ENCODE peak calls at places on chromosomes 7 and 10, in nine cellular contexts. T is A549, M is aorta, S is cardiac muscle cell, P is tibial nerve, N is transverse colon, Q is NT2/D1, F is tibial artery, G is endodermal cell. D is an unnamed sample. For H3K4me1, the result is how much of the 10 kb centered on the place peaks cover.

GRCh38 chr10:91629715-91630549 is 2.9 kb downstream of the PPP1R3C start:
- DNase-seq in P (no peak), G (no peak), S (no peak), T (no peak), F (no peak), M (no peak), N (no peak), Q (no peak), D (no peak)

GRCh38 chr7:8176370-8177081 is 85.4 kb downstream of the ICA1 start:
- DNase-seq in P (no peak), Q (no peak), G (no peak), M (peak), S (no peak), F (no peak), N (peak), T (no peak), D (no peak)

GRCh38 chr7:2934211-2934731 is 90.2 kb upstream of the GNA12 start:
- DNase-seq in T (peak), M (peak), P (no peak), Q (no peak), G (peak), S (peak), F (peak), N (no peak), D (no peak)

GRCh38 chr7:7996568-7996967 is 28.0 kb downstream of the GLCCI1 start:
- DNase-seq in F (no peak), S (no peak), T (no peak), M (no peak), Q (no peak), G (no peak), N (no peak), P (no peak), D (no peak)

GRCh38 chr10:27998178-27998953 is 513 bp downstream of the ODAD2 start:
- DNase-seq in T (no peak), P (no peak), Q (peak), N (peak), F (peak), S (peak), M (peak), G (peak), D (peak)

GRCh38 chr7:55441668-55442305 is 76.7 kb downstream of the LANCL2 start:
- DNase-seq in P (no peak), S (peak), M (no peak), F (no peak), Q (no peak), N (no peak), T (no peak), G (no peak), D (no peak)

GRCh38 chr10:25678220-25678619 is 255.8 kb upstream of the MYO3A start:
- DNase-seq in S (no peak), F (no peak), G (no peak), T (no peak), P (no peak), Q (no peak), M (no peak), N (no peak), D (no peak)

GRCh38 chr10:97731346-97732051 is 5.4 kb upstream of the ZFYVE27 start:
- DNase-seq in T (peak), F (peak), N (peak), G (peak), S (peak), P (peak), Q (no peak), M (peak), D (peak)

GRCh38 chr10:111811515-111811914 is 372.1 kb downstream of the GPAM start:
- DNase-seq in T (no peak), Q (no peak), F (no peak), S (no peak), M (no peak), G (no peak), P (no peak), N (no peak), D (no peak)

GRCh38 chr10:35391153-35391953 is 55.0 kb downstream of the CCNY start:
- DNase-seq in S (no peak), Q (no peak), T (no peak), M (no peak), F (no peak), G (no peak), N (no peak), P (no peak), D (no peak)
- H3K4me1 ChIP-seq in S (under half), Q (under half), T (under half), M (under half), F (under half), G (under half), N (under half), P (under half), D (under half)

GRCh38 chr10:69334258-69335062 is 56.2 kb downstream of the HK1 start:
- DNase-seq in F (no peak), P (no peak), T (no peak), S (no peak), G (peak), M (no peak), Q (no peak), N (no peak), D (no peak)
- H3K4me3 ChIP-seq in F (peak), P (no peak), T (no peak), S (no peak), G (no peak), M (no peak), Q (no peak), N (no peak), D (no peak)

DNA sequence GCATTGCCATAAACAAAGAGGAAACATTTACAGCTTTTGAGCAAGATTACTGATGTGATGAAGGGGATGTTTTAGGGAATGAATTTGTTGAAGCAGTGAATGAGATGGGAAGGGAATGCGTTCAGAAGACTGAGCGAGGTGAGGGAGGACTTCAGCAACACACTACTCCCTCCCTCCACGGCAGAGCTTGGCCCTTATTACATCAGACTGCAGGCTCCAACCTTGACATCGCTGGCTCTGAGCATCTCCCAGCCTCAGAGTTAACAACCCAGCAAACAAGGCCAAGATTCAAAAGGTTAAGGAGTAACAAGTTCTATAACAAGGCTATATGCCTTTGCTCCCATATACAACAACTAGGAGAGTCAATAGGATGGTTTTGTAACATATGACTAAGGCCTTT is 164.4 kb downstream of the ELMO1 start:
- DNase-seq in N (no peak), F (no peak), P (no peak), Q (no peak), S (no peak), T (no peak), G (no peak), M (no peak), D (no peak)
- H3K4me1 ChIP-seq in N (under half), F (under half), P (half or more), Q (under half), S (under half), T (under half), G (under half), M (under half), D (under half)

GRCh38 chr10:11330383-11331020 is 280.9 kb downstream of the USP6NL start:
- DNase-seq in Q (no peak), T (no peak), N (no peak), P (no peak), F (no peak), M (no peak), S (peak), G (no peak), D (no peak)
- H3K4me3 ChIP-seq in Q (no peak), T (no peak), N (no peak), P (no peak), F (no peak), M (no peak), S (no peak), G (no peak), D (no peak)

GRCh38 chr10:71661942-71662341 is 57.6 kb downstream of the C10orf105 start:
- DNase-seq in M (no peak), T (no peak), N (peak), S (no peak), F (no peak), Q (no peak), G (no peak), P (no peak), D (no peak)
- H3K4me1 ChIP-seq in M (under half), T (under half), N (under half), S (under half), F (under half), Q (under half), G (under half), P (under half), D (under half)